ENCODE peak calls at places on chromosomes 5 and 9, in four cellular contexts. X is B cell, S is pulmonary artery endothelial cell, B is GM20000. Y is an unnamed sample.

GRCh38 chr5:130350131-130350530 is 445.9 kb downstream of the CHSY3 start:
- DNase-seq in X (no peak), S (no peak), B (no peak), Y (no peak)

GRCh38 chr5:132253452-132254320 is 3.8 kb upstream of the PDLIM4 start:
- DNase-seq in X (no peak), S (no peak), B (no peak), Y (no peak)

GRCh38 chr5:180779985-180780610 is 22.5 kb downstream of the MGAT1 start:
- DNase-seq in X (no peak), S (no peak), B (no peak), Y (no peak)

GRCh38 chr9:125028041-125028440 is 87.2 kb upstream of the GOLGA1 start:
- DNase-seq in X (no peak), S (no peak), B (no peak), Y (no peak)

GRCh38 chr9:35748858-35749514 is at the start of the genes GBA2 and RGP1:
- DNase-seq in X (peak), S (no peak), B (peak), Y (peak)

GRCh38 chr5:155150012-155150411 is 136.5 kb downstream of the KIF4B start:
- DNase-seq in X (no peak), S (no peak), B (no peak), Y (no peak)

GRCh38 chr9:80720579-80720978 is 968.8 kb downstream of the TLE1 start:
- DNase-seq in X (no peak), S (no peak), B (no peak), Y (no peak)

GRCh38 chr9:101093620-101094019 is 65.1 kb downstream of the PLPPR1 start:
- DNase-seq in X (no peak), S (peak), B (no peak), Y (no peak)

GRCh38 chr9:10250200-10250599 is 362.6 kb downstream of the PTPRD start:
- DNase-seq in X (no peak), S (no peak), B (no peak), Y (no peak)

GRCh38 chr9:4422495-4422894 is 67.8 kb upstream of the SLC1A1 start:
- DNase-seq in X (no peak), S (no peak), B (peak), Y (no peak)

GRCh38 chr5:72280655-72281069 is 39.4 kb downstream of the MRPS27 start:
- DNase-seq in X (no peak), S (no peak), B (no peak), Y (no peak)

GRCh38 chr9:14733130-14733529 is 10.6 kb upstream of the CER1 start:
- DNase-seq in X (no peak), S (no peak), B (no peak), Y (no peak)

GRCh38 chr5:130795037-130795436 is 370.0 kb downstream of the HINT1 start:
- DNase-seq in X (no peak), S (no peak), B (no peak), Y (no peak)

GRCh38 chr5:32712463-32713395 is 1.6 kb downstream of the NPR3 start:
- DNase-seq in X (no peak), S (no peak), B (no peak), Y (peak)

GRCh38 chr5:122738088-122738487 is 36.8 kb upstream of the SNX2 start:
- DNase-seq in X (no peak), S (no peak), B (no peak), Y (no peak)

GRCh38 chr5:134365604-134366003 is 1.4 kb downstream of the CDKL3 start:
- DNase-seq in X (no peak), S (no peak), B (no peak), Y (no peak)

GRCh38 chr9:69645488-69645887 is 26.7 kb downstream of the APBA1 start:
- DNase-seq in X (no peak), S (no peak), B (no peak), Y (no peak)

GRCh38 chr9:120899490-120900037 is 22.6 kb upstream of the PHF19 start:
- DNase-seq in X (no peak), S (no peak), B (no peak), Y (no peak)

GRCh38 chr5:86806206-86806605 is 188.5 kb downstream of the COX7C start:
- DNase-seq in X (no peak), S (no peak), B (no peak), Y (no peak)

GRCh38 chr5:162786234-162786633 is 651.2 kb upstream of the CCNG1 start:
- DNase-seq in X (no peak), S (no peak), B (no peak), Y (no peak)